ENCODE peak calls at places on chromosome 17, in seven cellular contexts. B is transverse colon, G is brain microvascular endothelial cell, P is keratinocyte, X is retinal pigment epithelial cell, F is lower lobe of right lung, L is cardiac fibroblast. D is an unnamed sample.
A peak's percentile ranks its signal among the peaks of the same experiment; 100 is the strongest.

GRCh38 chr17:46026045-46026814 is 27.2 kb downstream of the STH start:
- DNase-seq in B (peak; percentile 17), G (no peak), P (no peak), X (no peak), F (no peak), L (no peak), D (no peak)

GRCh38 chr17:49496183-49496865 is 1.2 kb downstream of the NGFR start:
- DNase-seq in B (peak; percentile 78), G (no peak), P (no peak), X (no peak), F (peak; percentile 83), L (peak; percentile 59), D (peak; percentile 58)

GRCh38 chr17:27494192-27495091 is 38.2 kb downstream of the KSR1 start:
- DNase-seq in B (peak; percentile 92), G (no peak), P (no peak), X (peak; percentile 54), F (peak; percentile 86), L (peak; percentile 71), D (peak; percentile 77)

GRCh38 chr17:81515530-81516041 is 3.0 kb upstream of the ACTG1 start:
- DNase-seq in B (no peak), G (no peak), P (no peak), X (no peak), F (peak; percentile 59), L (no peak), D (no peak)

GRCh38 chr17:73669771-73670170 is 25.5 kb upstream of the SDK2 start:
- DNase-seq in B (no peak), G (no peak), P (no peak), X (no peak), F (no peak), L (no peak), D (no peak)

GRCh38 chr17:12627776-12628491 is 37.8 kb upstream of the MYOCD start:
- DNase-seq in B (no peak), G (peak; percentile 86), P (no peak), X (peak; percentile 70), F (no peak), L (peak; percentile 11), D (peak; percentile 90)

GRCh38 chr17:13420294-13421277 is 181.1 kb downstream of the HS3ST3A1 start:
- DNase-seq in B (peak; percentile 12), G (peak; percentile 41), P (no peak), X (peak; percentile 29), F (no peak), L (peak; percentile 72), D (peak; percentile 91)

GRCh38 chr17:6695051-6695450 is 18.1 kb downstream of the SLC13A5 start:
- DNase-seq in B (no peak), G (no peak), P (no peak), X (no peak), F (no peak), L (no peak), D (no peak)

GRCh38 chr17:82424001-82424862 is 5.8 kb upstream of the OGFOD3 start:
- DNase-seq in B (peak; percentile 55), G (peak; percentile 23), P (no peak), X (no peak), F (no peak), L (peak; percentile 54), D (peak; percentile 60)

GRCh38 chr17:34713687-34714086 is 134.3 kb downstream of the TMEM132E start:
- DNase-seq in B (no peak), G (no peak), P (no peak), X (no peak), F (no peak), L (no peak), D (no peak)

GRCh38 chr17:76078859-76079576 is at the start of gene ZACN:
- DNase-seq in B (no peak), G (no peak), P (no peak), X (no peak), F (no peak), L (no peak), D (no peak)

GRCh38 chr17:74757931-74758845 is 9.8 kb downstream of the NHERF1 start:
- DNase-seq in B (peak; percentile 33), G (no peak), P (no peak), X (no peak), F (no peak), L (peak; percentile 51), D (no peak)

GRCh38 chr17:55661359-55661758 is 61.3 kb downstream of the TMEM100 start:
- DNase-seq in B (no peak), G (no peak), P (no peak), X (no peak), F (no peak), L (no peak), D (no peak)

GRCh38 chr17:12302711-12303110 is 282.0 kb downstream of the MAP2K4 start:
- DNase-seq in B (no peak), G (no peak), P (no peak), X (no peak), F (no peak), L (no peak), D (no peak)

GRCh38 chr17:27621557-27621956 is 9.4 kb upstream of the LGALS9 start:
- DNase-seq in B (no peak), G (no peak), P (no peak), X (no peak), F (no peak), L (no peak), D (no peak)

GRCh38 chr17:61500287-61500686 is 48.1 kb downstream of the TBX4 start:
- DNase-seq in B (no peak), G (no peak), P (no peak), X (no peak), F (no peak), L (no peak), D (no peak)

GRCh38 chr17:61498042-61498441 is 45.8 kb downstream of the TBX4 start:
- DNase-seq in B (no peak), G (no peak), P (no peak), X (no peak), F (no peak), L (no peak), D (no peak)

GRCh38 chr17:61496957-61497653 is 44.9 kb downstream of the TBX4 start:
- DNase-seq in B (no peak), G (no peak), P (no peak), X (no peak), F (no peak), L (no peak), D (peak; percentile 32)

GRCh38 chr17:61498595-61498994 is 46.4 kb downstream of the TBX4 start:
- DNase-seq in B (no peak), G (no peak), P (no peak), X (no peak), F (no peak), L (no peak), D (no peak)

GRCh38 chr17:61499632-61500031 is 47.4 kb downstream of the TBX4 start:
- DNase-seq in B (no peak), G (no peak), P (no peak), X (no peak), F (no peak), L (no peak), D (no peak)
- H3K4me3 ChIP-seq in B (no peak overlapping the region), G (no peak overlapping the region), P (no peak overlapping the region), X (no peak overlapping the region), F (no peak overlapping the region), L (no peak overlapping the region), D (no peak overlapping the region)

GRCh38 chr17:41885733-41886132 is 20.5 kb upstream of the KLHL11 start:
- DNase-seq in B (no peak), G (no peak), P (no peak), X (no peak), F (no peak), L (no peak), D (no peak)
- TF ChIP-seq CTCF in B (no peak), G (peak; percentile 36), P (no peak), X (peak; percentile 17), F (no peak), L (peak; percentile 5), D (peak; percentile 26)

GRCh38 chr17:59620064-59620359 is 317 bp downstream of the CLTC start:
- DNase-seq in B (no peak), G (no peak), P (no peak), X (no peak), F (no peak), L (no peak), D (no peak)

GRCh38 chr17:59626756-59627155 is 7.1 kb downstream of the CLTC start:
- DNase-seq in B (no peak), G (no peak), P (no peak), X (no peak), F (no peak), L (no peak), D (no peak)

GRCh38 chr17:59620518-59621259 is 994 bp downstream of the CLTC start:
- DNase-seq in B (peak; percentile 49), G (no peak), P (no peak), X (no peak), F (peak; percentile 47), L (peak; percentile 43), D (peak; percentile 52)

GRCh38 chr17:59621771-59622170 is 2.1 kb downstream of the CLTC start:
- DNase-seq in B (no peak), G (no peak), P (no peak), X (no peak), F (no peak), L (no peak), D (peak; percentile 24)

GRCh38 chr17:59623151-59623550 is 3.5 kb downstream of the CLTC start:
- DNase-seq in B (no peak), G (no peak), P (no peak), X (no peak), F (no peak), L (peak; percentile 29), D (peak; percentile 18)
- H3K4me3 ChIP-seq in B (no peak overlapping the region), G (peak overlapping the region; percentile 18), P (peak overlapping the region; percentile 47), X (peak overlapping the region; percentile 95), F (peak overlapping the region; percentile 0), L (no peak overlapping the region), D (peak overlapping the region; percentile 98)

GRCh38 chr17:16215002-16215272 is 397 bp downstream of the NCOR1 start:
- DNase-seq in B (peak; percentile 54), G (no peak), P (no peak), X (no peak), F (peak; percentile 71), L (peak; percentile 34), D (peak; percentile 44)

GRCh38 chr17:16217002-16217635 is at the start of gene PIGL:
- DNase-seq in B (peak; percentile 91), G (peak; percentile 91), P (peak; percentile 30), X (peak; percentile 78), F (peak; percentile 90), L (peak; percentile 97), D (peak; percentile 95)

GRCh38 chr17:16215965-16216316 is 607 bp upstream of the NCOR1 start:
- DNase-seq in B (peak; percentile 63), G (no peak), P (no peak), X (no peak), F (peak; percentile 72), L (no peak), D (peak; percentile 78)

GRCh38 chr17:16214190-16215001 is 938 bp downstream of the NCOR1 start:
- DNase-seq in B (no peak), G (no peak), P (no peak), X (no peak), F (no peak), L (no peak), D (peak; percentile 17)

DNA sequence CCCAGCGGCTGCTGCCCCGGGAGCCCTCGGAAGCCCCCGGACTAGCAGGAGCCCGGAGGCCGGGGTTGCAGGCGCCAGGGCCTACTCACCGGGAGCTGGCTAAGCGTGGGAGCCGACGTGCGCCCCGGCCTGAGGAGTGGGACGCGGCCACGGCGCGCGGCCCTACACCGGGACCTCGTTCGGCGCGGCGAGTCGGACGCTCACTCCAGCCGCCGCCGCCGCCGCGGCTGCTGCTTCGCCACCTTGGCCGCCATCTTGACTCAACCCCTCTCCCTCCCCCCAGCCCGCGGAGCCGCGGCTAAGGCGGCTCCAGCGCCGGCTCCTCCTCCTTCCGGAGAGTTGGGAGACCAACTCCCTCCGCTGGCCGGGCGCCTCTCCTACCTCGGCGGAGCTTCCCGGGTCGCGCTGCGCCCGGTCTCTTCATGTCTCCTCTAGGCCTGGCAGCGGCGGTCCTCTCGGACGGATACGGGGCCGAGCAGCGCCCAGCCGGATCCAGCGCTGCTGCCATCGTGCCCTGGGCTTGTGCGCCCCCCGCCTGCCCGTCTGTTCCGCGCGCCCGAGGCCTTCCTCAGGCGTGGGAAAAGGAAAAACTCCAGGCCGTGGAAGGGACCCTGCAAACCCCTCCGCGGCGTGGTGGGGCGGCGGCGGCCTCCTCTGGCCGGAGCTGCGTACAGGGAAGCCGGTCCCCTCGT is at the start of gene NCOR1:
- DNase-seq in B (peak; percentile 94), G (peak; percentile 79), P (peak; percentile 64), X (peak; percentile 82), F (peak; percentile 96), L (peak; percentile 96), D (peak; percentile 96)
- TF ChIP-seq CTCF in B (no peak), G (peak; percentile 51), P (peak; percentile 46), X (peak; percentile 32), F (peak; percentile 38), L (peak; percentile 40), D (peak; percentile 29)